ENCODE peak calls at places on chromosomes 2 and 18, in ten cellular contexts. V is cardiac muscle cell, G is psoas muscle, T is AG04450, Y is uterus, Z is AG09309, A is fibroblast of mammary gland, L is mucosa of descending colon, I is fibroblast of lung, D is heart right ventricle. X is an unnamed sample.

GRCh38 chr2:105328281-105329196 is 996 bp downstream of the TGFBRAP1 start:
- DNase-seq in A (peak), G (peak), L (no peak), I (peak), D (no peak), Y (no peak), V (peak), Z (no peak), T (no peak), X (no peak)

GRCh38 chr2:102481931-102482330 is 8.9 kb downstream of the SLC9A4 start:
- DNase-seq in L (no peak), G (no peak), T (no peak), Z (no peak), A (no peak), I (no peak), V (no peak), D (no peak), Y (no peak), X (no peak)

GRCh38 chr18:79488311-79489047 is 92.7 kb downstream of the NFATC1 start:
- DNase-seq in G (peak), T (no peak), I (no peak), L (peak), Y (no peak), A (no peak), Z (no peak), V (no peak), D (no peak), X (no peak)

GRCh38 chr18:74832381-74832780 is 234.7 kb downstream of the ZNF407 start:
- DNase-seq in D (no peak), T (no peak), L (no peak), Y (no peak), G (no peak), V (no peak), Z (no peak), I (no peak), A (no peak), X (no peak)

GRCh38 chr2:218029366-218030360 is 26.9 kb upstream of the TNS1 start:
- DNase-seq in Y (no peak), I (no peak), A (no peak), G (no peak), Z (no peak), V (no peak), L (no peak), D (no peak), T (no peak), X (no peak)

GRCh38 chr2:85585781-85586105 is 1.5 kb downstream of the VAMP5 start:
- DNase-seq in G (no peak), Y (no peak), T (no peak), Z (no peak), D (no peak), V (peak), A (peak), I (peak), L (no peak), X (no peak)

GRCh38 chr2:63837036-63837594 is 4.6 kb upstream of the UGP2 start:
- DNase-seq in A (no peak), T (no peak), Y (no peak), I (no peak), D (no peak), G (no peak), Z (no peak), L (no peak), V (no peak), X (no peak)

GRCh38 chr2:43345391-43345813 is 119.0 kb upstream of the ZFP36L2 start:
- DNase-seq in T (no peak), L (no peak), I (no peak), A (peak), Z (no peak), D (no peak), Y (no peak), G (peak), V (no peak), X (no peak)

GRCh38 chr2:37645363-37645762 is 26.1 kb downstream of the CDC42EP3 start:
- DNase-seq in D (no peak), G (no peak), I (peak), Y (no peak), A (peak), Z (no peak), V (peak), L (no peak), T (no peak), X (peak)

GRCh38 chr18:71849407-71849806 is 694.7 kb downstream of the CBLN2 start:
- DNase-seq in V (no peak), Z (no peak), G (peak), Y (no peak), L (no peak), A (no peak), T (no peak), D (no peak), I (no peak), X (no peak)

GRCh38 chr2:175568109-175568730 is 386.7 kb upstream of the ATP5MC3 start:
- DNase-seq in I (no peak), G (no peak), A (no peak), D (no peak), V (no peak), T (no peak), Y (no peak), L (no peak), Z (no peak), X (no peak)
- H3K4me3 ChIP-seq in I (no peak), G (no peak), A (no peak), D (no peak), V (no peak), T (no peak), Y (no peak), L (no peak), Z (no peak), X (no peak)

GRCh38 chr2:61055557-61055956 is 10.1 kb upstream of the SANBR start:
- DNase-seq in G (no peak), T (peak), I (peak), V (peak), Z (no peak), A (no peak), Y (no peak), L (no peak), D (no peak), X (no peak)

GRCh38 chr2:61059382-61059781 is 6.3 kb upstream of the SANBR start:
- DNase-seq in L (no peak), V (no peak), D (no peak), Z (no peak), I (no peak), Y (no peak), G (no peak), T (no peak), A (no peak), X (no peak)

GRCh38 chr2:61057562-61057961 is 8.1 kb upstream of the SANBR start:
- DNase-seq in D (no peak), Z (no peak), G (no peak), L (no peak), A (no peak), Y (no peak), I (no peak), T (no peak), V (no peak), X (no peak)
- TF ChIP-seq CTCF in D (no peak), Z (no peak), G (no peak), L (no peak), A (no peak), Y (no peak), I (no peak), T (no peak), V (no peak), X (no peak)

GRCh38 chr18:8003878-8004675 is 437.0 kb downstream of the PTPRM start:
- DNase-seq in L (no peak), G (no peak), Y (no peak), D (no peak), A (peak), Z (no peak), T (no peak), I (peak), V (peak), X (no peak)
- H3K4me3 ChIP-seq in L (no peak), G (no peak), Y (no peak), D (no peak), A (no peak), Z (no peak), T (no peak), I (no peak), V (no peak), X (no peak)

GRCh38 chr2:20666364-20667150 is at the start of gene GDF7:
- DNase-seq in D (peak), L (no peak), V (no peak), Z (no peak), Y (peak), T (no peak), I (no peak), G (no peak), A (no peak), X (no peak)
- TF ChIP-seq CTCF in D (peak), L (no peak), V (peak), Z (peak), Y (no peak), T (peak), I (no peak), G (no peak), A (no peak), X (peak)

GRCh38 chr2:213019368-213019767 is 132.0 kb downstream of the IKZF2 start:
- DNase-seq in T (no peak), D (no peak), Z (no peak), Y (no peak), I (no peak), G (no peak), V (no peak), A (no peak), L (no peak), X (no peak)

GRCh38 chr2:213022987-213023386 is 128.4 kb downstream of the IKZF2 start:
- DNase-seq in L (no peak), Y (no peak), A (no peak), I (no peak), V (no peak), G (no peak), Z (no peak), D (no peak), T (no peak), X (no peak)

GRCh38 chr2:213018340-213018901 is 133.0 kb downstream of the IKZF2 start:
- DNase-seq in Y (no peak), V (no peak), A (no peak), G (no peak), D (no peak), Z (no peak), I (no peak), L (no peak), T (no peak), X (no peak)

GRCh38 chr2:213020268-213020667 is 131.1 kb downstream of the IKZF2 start:
- DNase-seq in G (no peak), T (no peak), I (no peak), Y (no peak), A (no peak), L (no peak), Z (no peak), V (no peak), D (no peak), X (no peak)

GRCh38 chr2:213021971-213022899 is 129.2 kb downstream of the IKZF2 start:
- DNase-seq in Z (no peak), L (no peak), A (peak), D (no peak), V (peak), T (no peak), Y (no peak), I (peak), G (no peak), X (no peak)
- H3K4me3 ChIP-seq in Z (no peak), L (no peak), A (no peak), D (no peak), V (no peak), T (no peak), Y (no peak), I (no peak), G (no peak), X (no peak)

DNA sequence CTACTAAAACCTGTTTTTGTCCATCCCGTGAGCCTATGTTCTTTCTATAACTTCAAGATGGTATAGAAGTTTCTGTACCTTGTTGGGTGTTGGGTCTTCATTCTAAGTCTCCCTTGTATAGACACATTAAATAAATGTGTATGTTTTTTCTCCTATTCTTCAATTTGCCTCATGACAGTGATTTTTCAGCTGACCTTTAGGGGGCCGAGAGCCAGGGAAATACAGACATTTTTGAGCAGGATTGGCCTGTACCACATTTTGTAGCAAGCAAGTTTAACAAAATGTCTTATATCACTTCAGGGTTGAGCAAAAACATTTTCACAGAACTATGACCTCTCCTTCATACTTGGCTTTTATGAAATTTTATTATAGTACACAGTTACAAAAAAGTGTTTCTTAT is 495.4 kb upstream of the CDH7 start:
- DNase-seq in T (no peak), V (no peak), G (no peak), L (no peak), Z (no peak), D (no peak), Y (no peak), A (no peak), I (no peak), X (no peak)
- TF ChIP-seq CTCF in T (no peak), V (no peak), G (no peak), L (no peak), Z (no peak), D (no peak), Y (no peak), A (no peak), I (no peak), X (no peak)

GRCh38 chr2:16798472-16798871 is 132.8 kb upstream of the CYRIA start:
- DNase-seq in D (no peak), V (no peak), Y (no peak), G (no peak), A (no peak), Z (no peak), L (no peak), T (no peak), I (no peak), X (no peak)
- H3K4me3 ChIP-seq in D (no peak), V (no peak), Y (no peak), G (no peak), A (no peak), Z (no peak), L (no peak), T (no peak), I (no peak), X (no peak)

GRCh38 chr2:123811846-123812245 is 213.2 kb upstream of the CNTNAP5 start:
- DNase-seq in T (no peak), V (no peak), G (no peak), I (no peak), A (no peak), Z (no peak), D (no peak), L (no peak), Y (no peak), X (no peak)

DNA sequence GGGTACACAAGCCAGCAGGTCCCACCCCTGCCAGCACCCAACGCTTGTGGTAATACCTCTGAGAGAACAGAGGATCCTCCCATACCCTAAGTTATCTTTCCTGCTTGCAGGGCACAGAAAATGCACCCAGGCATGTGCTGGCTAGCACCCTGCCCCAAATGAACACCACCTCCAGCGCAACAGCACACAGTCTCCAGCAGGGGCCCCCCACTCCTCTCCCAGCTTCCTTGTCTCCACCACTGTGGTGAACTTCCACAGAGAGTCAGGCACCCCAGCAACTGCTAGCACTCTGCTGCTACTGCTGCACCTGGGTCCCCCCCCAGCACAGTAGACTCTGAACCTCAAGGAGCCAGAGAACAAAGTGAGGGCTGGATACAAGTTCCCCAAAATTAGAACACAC is 216.8 kb upstream of the CNTNAP5 start:
- DNase-seq in Y (no peak), V (no peak), D (no peak), Z (no peak), A (no peak), I (no peak), T (no peak), G (no peak), L (peak), X (no peak)
- TF ChIP-seq CTCF in Y (no peak), V (no peak), D (no peak), Z (no peak), A (no peak), I (no peak), T (no peak), G (no peak), L (no peak), X (no peak)

X was measured in HFF-Myc.